ENCODE peak calls at places on chromosomes 7 and 10, in four cellular contexts. One of them, this sample, is unnamed.

GRCh38 chr7:148941598-148942280 is 57.6 kb upstream of the EZH2 start:
- DNase-seq in choroid plexus epithelial cell: peak; percentile 59
- DNase-seq in endothelial cell: peak; percentile 75
- DNase-seq in GM12878: no peak
- DNase-seq in this sample: peak; percentile 89

GRCh38 chr10:22658745-22659410 is 55.5 kb downstream of the PIP4K2A start:
- DNase-seq in choroid plexus epithelial cell: peak; percentile 59
- DNase-seq in endothelial cell: no peak
- DNase-seq in GM12878: no peak
- DNase-seq in this sample: no peak

GRCh38 chr10:72912715-72913114 is 19.2 kb downstream of the OIT3 start:
- DNase-seq in choroid plexus epithelial cell: no peak
- DNase-seq in endothelial cell: no peak
- DNase-seq in GM12878: no peak
- DNase-seq in this sample: no peak

GRCh38 chr7:78473902-78474301 is 675.3 kb downstream of the PHTF2 start:
- DNase-seq in choroid plexus epithelial cell: no peak
- DNase-seq in endothelial cell: no peak
- DNase-seq in GM12878: no peak
- DNase-seq in this sample: no peak

GRCh38 chr10:120948889-120949382 is 97.8 kb downstream of the WDR11 start:
- DNase-seq in choroid plexus epithelial cell: peak; percentile 84
- DNase-seq in endothelial cell: peak; percentile 91
- DNase-seq in GM12878: no peak
- DNase-seq in this sample: no peak

GRCh38 chr10:72044417-72045041 is 43.8 kb downstream of the SPOCK2 start:
- DNase-seq in choroid plexus epithelial cell: no peak
- DNase-seq in endothelial cell: peak; percentile 22
- DNase-seq in GM12878: no peak
- DNase-seq in this sample: no peak

GRCh38 chr10:132175907-132176581 is 10.7 kb upstream of the DPYSL4 start:
- DNase-seq in choroid plexus epithelial cell: no peak
- DNase-seq in endothelial cell: no peak
- DNase-seq in GM12878: no peak
- DNase-seq in this sample: no peak

GRCh38 chr10:90571876-90572275 is 286.0 kb downstream of the HTR7 start:
- DNase-seq in choroid plexus epithelial cell: no peak
- DNase-seq in endothelial cell: no peak
- DNase-seq in GM12878: no peak
- DNase-seq in this sample: no peak

GRCh38 chr10:23643396-23643795 is 204.5 kb downstream of the OTUD1 start:
- DNase-seq in choroid plexus epithelial cell: no peak
- DNase-seq in endothelial cell: no peak
- DNase-seq in GM12878: no peak
- DNase-seq in this sample: no peak

GRCh38 chr7:132739271-132739955 is 163.1 kb upstream of the PLXNA4 start:
- DNase-seq in choroid plexus epithelial cell: peak; percentile 81
- DNase-seq in endothelial cell: no peak
- DNase-seq in GM12878: no peak
- DNase-seq in this sample: no peak

GRCh38 chr10:14068851-14069250 is 261.9 kb downstream of the FRMD4A start:
- DNase-seq in choroid plexus epithelial cell: no peak
- DNase-seq in endothelial cell: no peak
- DNase-seq in GM12878: no peak
- DNase-seq in this sample: no peak

GRCh38 chr10:61337741-61338140 is 115.4 kb downstream of the TMEM26 start:
- DNase-seq in choroid plexus epithelial cell: no peak
- DNase-seq in endothelial cell: no peak
- DNase-seq in GM12878: no peak
- DNase-seq in this sample: no peak

GRCh38 chr7:116354546-116355422 is 144.4 kb downstream of the TES start:
- DNase-seq in choroid plexus epithelial cell: peak; percentile 97
- DNase-seq in endothelial cell: peak; percentile 17
- DNase-seq in GM12878: no peak
- DNase-seq in this sample: no peak

GRCh38 chr7:90271753-90272152 is 26.8 kb downstream of the CFAP69 start:
- DNase-seq in choroid plexus epithelial cell: peak; percentile 69
- DNase-seq in endothelial cell: no peak
- DNase-seq in GM12878: no peak
- DNase-seq in this sample: no peak

GRCh38 chr7:44767912-44768662 is 19.4 kb downstream of the ZMIZ2 start:
- DNase-seq in choroid plexus epithelial cell: peak; percentile 87
- DNase-seq in endothelial cell: no peak
- DNase-seq in GM12878: no peak
- DNase-seq in this sample: no peak

GRCh38 chr7:135386181-135386580 is 123.7 kb downstream of the CNOT4 start:
- DNase-seq in choroid plexus epithelial cell: peak; percentile 48
- DNase-seq in endothelial cell: no peak
- DNase-seq in GM12878: no peak
- DNase-seq in this sample: no peak

GRCh38 chr7:30201161-30201666 is 66.4 kb downstream of the MTURN start:
- DNase-seq in choroid plexus epithelial cell: no peak
- DNase-seq in endothelial cell: no peak
- DNase-seq in GM12878: peak; percentile 51
- DNase-seq in this sample: no peak

GRCh38 chr10:79314761-79315601 is 32.3 kb upstream of the PPIF start:
- DNase-seq in choroid plexus epithelial cell: no peak
- DNase-seq in endothelial cell: no peak
- DNase-seq in GM12878: no peak
- DNase-seq in this sample: no peak

GRCh38 chr7:74586258-74587200 is 71.0 kb upstream of the GTF2I start:
- DNase-seq in choroid plexus epithelial cell: peak; percentile 31
- DNase-seq in endothelial cell: no peak
- DNase-seq in GM12878: no peak
- DNase-seq in this sample: no peak

GRCh38 chr7:143452495-143452894 is 9.2 kb downstream of the TAS2R60 start:
- DNase-seq in choroid plexus epithelial cell: peak; percentile 16
- DNase-seq in endothelial cell: no peak
- DNase-seq in GM12878: no peak
- DNase-seq in this sample: no peak

DNA sequence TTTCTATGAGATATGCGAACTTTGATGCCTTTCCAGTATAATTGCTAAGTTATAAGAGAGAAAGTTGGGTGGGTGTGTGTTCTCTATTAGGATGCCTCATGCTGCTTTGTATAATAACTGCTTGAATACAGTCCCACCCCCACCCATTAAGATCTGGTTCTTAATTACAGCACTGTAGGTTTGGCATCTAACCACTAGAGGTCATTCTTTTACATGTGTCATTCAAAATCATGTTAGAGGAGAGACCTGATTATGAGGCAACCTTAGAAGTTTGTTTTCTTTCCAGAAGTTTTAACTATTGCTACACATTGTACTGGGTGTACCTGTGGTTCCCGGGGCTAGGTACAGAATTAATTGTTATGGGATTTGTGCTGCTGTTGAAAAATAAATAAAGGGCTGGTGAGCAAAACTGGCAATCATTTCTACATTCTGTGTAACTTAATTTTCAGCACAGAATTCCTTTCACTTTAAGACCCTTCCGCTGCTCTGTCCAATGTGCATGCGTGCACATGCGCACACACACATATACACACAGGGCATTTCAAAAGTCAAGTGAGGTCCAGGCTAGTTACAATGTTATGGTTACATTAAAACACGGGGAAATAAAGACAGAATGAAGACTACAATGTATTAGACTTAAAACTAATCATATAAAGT is 1156.3 kb downstream of the SORCS3 start:
- DNase-seq in choroid plexus epithelial cell: peak; percentile 31
- DNase-seq in endothelial cell: no peak
- DNase-seq in GM12878: peak; percentile 5
- DNase-seq in this sample: no peak
- TF ChIP-seq CTCF in choroid plexus epithelial cell: peak; percentile 33
- TF ChIP-seq CTCF in endothelial cell: peak; percentile 41
- TF ChIP-seq CTCF in GM12878: peak; percentile 59
- TF ChIP-seq CTCF in this sample: peak; percentile 72

GRCh38 chr7:140623995-140624902 is 16.4 kb downstream of the DENND2A start:
- DNase-seq in choroid plexus epithelial cell: peak; percentile 79
- DNase-seq in endothelial cell: no peak
- DNase-seq in GM12878: no peak
- DNase-seq in this sample: no peak
- TF ChIP-seq CTCF in choroid plexus epithelial cell: no peak
- TF ChIP-seq CTCF in endothelial cell: no peak
- TF ChIP-seq CTCF in GM12878: no peak
- TF ChIP-seq CTCF in this sample: no peak

GRCh38 chr10:19204239-19204917 is 155.8 kb downstream of the MALRD1 start:
- DNase-seq in choroid plexus epithelial cell: peak; percentile 20
- DNase-seq in endothelial cell: no peak
- DNase-seq in GM12878: no peak
- DNase-seq in this sample: no peak
- TF ChIP-seq CTCF in choroid plexus epithelial cell: no peak
- TF ChIP-seq CTCF in endothelial cell: no peak
- TF ChIP-seq CTCF in GM12878: no peak
- TF ChIP-seq CTCF in this sample: no peak

GRCh38 chr10:122298598-122299301 is 27.7 kb downstream of the BTBD16 start:
- DNase-seq in choroid plexus epithelial cell: peak; percentile 89
- DNase-seq in endothelial cell: peak; percentile 69
- DNase-seq in GM12878: no peak
- DNase-seq in this sample: peak; percentile 69
- TF ChIP-seq CTCF in choroid plexus epithelial cell: peak; percentile 92
- TF ChIP-seq CTCF in endothelial cell: peak; percentile 80
- TF ChIP-seq CTCF in GM12878: peak; percentile 87
- TF ChIP-seq CTCF in this sample: peak; percentile 91

GRCh38 chr10:97914171-97914836 is 64.7 kb downstream of the GOLGA7B start:
- DNase-seq in choroid plexus epithelial cell: no peak
- DNase-seq in endothelial cell: no peak
- DNase-seq in GM12878: no peak
- DNase-seq in this sample: no peak

GRCh38 chr10:97913554-97913953 is 63.9 kb downstream of the GOLGA7B start:
- DNase-seq in choroid plexus epithelial cell: no peak
- DNase-seq in endothelial cell: no peak
- DNase-seq in GM12878: no peak
- DNase-seq in this sample: no peak

GRCh38 chr10:97915761-97916160 is 66.1 kb downstream of the GOLGA7B start:
- DNase-seq in choroid plexus epithelial cell: no peak
- DNase-seq in endothelial cell: no peak
- DNase-seq in GM12878: no peak
- DNase-seq in this sample: no peak

GRCh38 chr10:97915346-97915745 is 65.7 kb downstream of the GOLGA7B start:
- DNase-seq in choroid plexus epithelial cell: no peak
- DNase-seq in endothelial cell: no peak
- DNase-seq in GM12878: no peak
- DNase-seq in this sample: no peak

GRCh38 chr10:97914837-97915211 is 65.2 kb downstream of the GOLGA7B start:
- DNase-seq in choroid plexus epithelial cell: peak; percentile 69
- DNase-seq in endothelial cell: peak; percentile 85
- DNase-seq in GM12878: no peak
- DNase-seq in this sample: peak; percentile 75
- TF ChIP-seq CTCF in choroid plexus epithelial cell: peak; percentile 88
- TF ChIP-seq CTCF in endothelial cell: peak; percentile 87
- TF ChIP-seq CTCF in GM12878: peak; percentile 84
- TF ChIP-seq CTCF in this sample: peak; percentile 96

GRCh38 chr7:155372782-155373358 is 75.2 kb downstream of the INSIG1 start:
- DNase-seq in choroid plexus epithelial cell: no peak
- DNase-seq in endothelial cell: no peak
- DNase-seq in GM12878: no peak
- DNase-seq in this sample: no peak
- TF ChIP-seq CTCF in choroid plexus epithelial cell: no peak
- TF ChIP-seq CTCF in endothelial cell: no peak
- TF ChIP-seq CTCF in GM12878: no peak
- TF ChIP-seq CTCF in this sample: no peak

GRCh38 chr10:94496010-94496409 is 49.6 kb upstream of the HELLS start:
- DNase-seq in choroid plexus epithelial cell: peak; percentile 74
- DNase-seq in endothelial cell: no peak
- DNase-seq in GM12878: peak; percentile 26
- DNase-seq in this sample: no peak

GRCh38 chr10:94496646-94497045 is 48.9 kb upstream of the HELLS start:
- DNase-seq in choroid plexus epithelial cell: no peak
- DNase-seq in endothelial cell: no peak
- DNase-seq in GM12878: no peak
- DNase-seq in this sample: no peak

GRCh38 chr10:94500063-94500462 is 45.5 kb upstream of the HELLS start:
- DNase-seq in choroid plexus epithelial cell: peak; percentile 55
- DNase-seq in endothelial cell: no peak
- DNase-seq in GM12878: no peak
- DNase-seq in this sample: no peak
- TF ChIP-seq CTCF in choroid plexus epithelial cell: peak; percentile 76
- TF ChIP-seq CTCF in endothelial cell: peak; percentile 29
- TF ChIP-seq CTCF in GM12878: peak; percentile 20
- TF ChIP-seq CTCF in this sample: peak; percentile 50

GRCh38 chr10:106571216-106571954 is 593.1 kb downstream of the SORCS1 start:
- DNase-seq in choroid plexus epithelial cell: peak; percentile 86
- DNase-seq in endothelial cell: peak; percentile 11
- DNase-seq in GM12878: no peak
- DNase-seq in this sample: no peak
- TF ChIP-seq CTCF in choroid plexus epithelial cell: peak; percentile 81
- TF ChIP-seq CTCF in endothelial cell: peak; percentile 67
- TF ChIP-seq CTCF in GM12878: peak; percentile 36
- TF ChIP-seq CTCF in this sample: peak; percentile 18

This sample was measured in DND-41.